ENCODE peak calls at places on chromosomes 6 and 20, in nine cellular contexts. B is cardiac fibroblast, V is mammary epithelial cell, H is WTC11, D is thoracic aorta, O is A673, I is psoas muscle, W is HFFc6, Y is endothelial cell. U is an unnamed sample.

GRCh38 chr6:150395388-150396009 is 26.7 kb downstream of the IYD start:
- DNase-seq in B (peak), V (peak), H (peak), D (no peak), O (peak), I (no peak), W (peak), Y (peak), U (no peak)

GRCh38 chr6:111625511-111626331 is 20.0 kb upstream of the TRAF3IP2 start:
- DNase-seq in B (peak), V (peak), H (no peak), D (no peak), O (no peak), I (peak), W (peak), Y (no peak), U (no peak)

GRCh38 chr6:123276439-123277045 is 280.5 kb downstream of the CLVS2 start:
- DNase-seq in B (no peak), V (no peak), H (no peak), D (no peak), O (peak), I (no peak), W (no peak), Y (no peak), U (no peak)

GRCh38 chr20:2032168-2032567 is 38.3 kb upstream of the PDYN start:
- DNase-seq in B (no peak), V (no peak), H (no peak), D (no peak), O (no peak), I (no peak), W (no peak), Y (no peak), U (no peak)

GRCh38 chr20:53216856-53217576 is 244.9 kb downstream of the TSHZ2 start:
- DNase-seq in B (peak), V (peak), H (peak), D (no peak), O (peak), I (peak), W (no peak), Y (peak), U (peak)

GRCh38 chr6:42762338-42762929 is 16.5 kb upstream of the TBCC start:
- DNase-seq in B (no peak), V (no peak), H (no peak), D (no peak), O (no peak), I (no peak), W (no peak), Y (no peak), U (no peak)

GRCh38 chr6:8574311-8574710 is 139.0 kb upstream of the SLC35B3 start:
- DNase-seq in B (no peak), V (no peak), H (no peak), D (no peak), O (no peak), I (no peak), W (no peak), Y (no peak), U (no peak)

GRCh38 chr6:125377621-125378020 is 75.9 kb upstream of the HDDC2 start:
- DNase-seq in B (peak), V (no peak), H (no peak), D (no peak), O (no peak), I (no peak), W (no peak), Y (no peak), U (no peak)

GRCh38 chr20:8853805-8854338 is 215.0 kb upstream of the PLCB4 start:
- DNase-seq in B (peak), V (peak), H (no peak), D (no peak), O (peak), I (no peak), W (peak), Y (peak), U (no peak)

GRCh38 chr20:60999256-60999655 is 252.8 kb upstream of the CDH4 start:
- DNase-seq in B (no peak), V (no peak), H (no peak), D (no peak), O (no peak), I (no peak), W (no peak), Y (no peak), U (no peak)

GRCh38 chr20:60990647-60991046 is 261.4 kb upstream of the CDH4 start:
- DNase-seq in B (no peak), V (no peak), H (no peak), D (no peak), O (no peak), I (no peak), W (no peak), Y (no peak), U (no peak)

GRCh38 chr20:60993647-60994046 is 258.4 kb upstream of the CDH4 start:
- DNase-seq in B (no peak), V (no peak), H (no peak), D (no peak), O (peak), I (no peak), W (no peak), Y (peak), U (no peak)
- TF ChIP-seq CTCF in B (peak), V (peak), H (no peak), D (no peak), O (peak), I (no peak), W (peak), Y (peak), U (no peak)

GRCh38 chr6:76682842-76683241 is 610.4 kb upstream of the IMPG1 start:
- DNase-seq in B (peak), V (no peak), H (no peak), D (no peak), O (peak), I (no peak), W (peak), Y (no peak), U (no peak)
- TF ChIP-seq CTCF in B (peak), V (peak), H (peak), D (peak), O (peak), I (no peak), W (peak), Y (peak), U (no peak)

DNA sequence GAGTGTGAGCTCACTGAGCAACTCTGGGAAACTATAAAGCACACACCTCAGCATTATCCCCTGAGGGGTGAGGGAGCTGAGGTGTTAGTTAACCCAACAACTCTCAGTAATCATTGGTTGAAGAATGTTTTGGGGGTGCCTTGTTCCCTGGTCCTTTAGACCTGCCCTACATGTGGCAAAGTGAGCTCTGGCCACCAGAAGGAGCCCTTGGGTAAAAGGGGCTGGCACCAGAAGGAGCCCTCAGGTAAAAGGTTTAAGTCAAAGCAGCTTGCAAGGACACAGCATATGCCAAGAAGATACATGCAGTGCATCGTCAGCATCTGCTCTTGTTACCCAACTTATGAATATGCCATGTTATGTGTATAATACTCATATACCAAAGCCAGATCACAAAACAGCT is 1081.7 kb downstream of the KIF16B start:
- DNase-seq in B (no peak), V (peak), H (peak), D (no peak), O (no peak), I (no peak), W (no peak), Y (peak), U (no peak)
- TF ChIP-seq CTCF in B (no peak), V (peak), H (peak), D (no peak), O (no peak), I (no peak), W (peak), Y (no peak), U (no peak)

GRCh38 chr6:11754625-11755289 is 23.8 kb downstream of the ADTRP start:
- DNase-seq in B (no peak), V (peak), H (no peak), D (no peak), O (no peak), I (no peak), W (peak), Y (no peak), U (no peak)
- TF ChIP-seq CTCF in B (no peak), V (no peak), H (no peak), D (no peak), O (no peak), I (no peak), W (no peak), Y (no peak), U (no peak)

GRCh38 chr20:309306-309840 is 12.0 kb downstream of the ZCCHC3 start:
- DNase-seq in B (peak), V (no peak), H (no peak), D (no peak), O (no peak), I (no peak), W (no peak), Y (no peak), U (no peak)
- TF ChIP-seq CTCF in B (no peak), V (no peak), H (no peak), D (no peak), O (peak), I (no peak), W (peak), Y (no peak), U (no peak)

GRCh38 chr6:5215799-5216198 is 45.0 kb downstream of the LYRM4 start:
- DNase-seq in B (no peak), V (no peak), H (no peak), D (no peak), O (no peak), I (no peak), W (no peak), Y (no peak), U (no peak)

GRCh38 chr6:5215181-5215580 is 45.6 kb downstream of the LYRM4 start:
- DNase-seq in B (peak), V (no peak), H (no peak), D (no peak), O (peak), I (no peak), W (peak), Y (no peak), U (no peak)

GRCh38 chr6:5219292-5219691 is 41.5 kb downstream of the LYRM4 start:
- DNase-seq in B (no peak), V (peak), H (no peak), D (no peak), O (no peak), I (no peak), W (peak), Y (no peak), U (no peak)

GRCh38 chr6:5213851-5214507 is 46.8 kb downstream of the LYRM4 start:
- DNase-seq in B (peak), V (no peak), H (no peak), D (no peak), O (no peak), I (no peak), W (peak), Y (no peak), U (no peak)

GRCh38 chr6:5214570-5215052 is 46.1 kb downstream of the LYRM4 start:
- DNase-seq in B (peak), V (peak), H (peak), D (no peak), O (peak), I (no peak), W (no peak), Y (peak), U (no peak)
- TF ChIP-seq CTCF in B (peak), V (peak), H (peak), D (peak), O (peak), I (peak), W (peak), Y (peak), U (no peak)

GRCh38 chr6:113464959-113465358 is 392.2 kb upstream of the MARCKS start:
- DNase-seq in B (peak), V (peak), H (no peak), D (peak), O (peak), I (no peak), W (peak), Y (no peak), U (no peak)

GRCh38 chr6:113457751-113458150 is 399.4 kb upstream of the MARCKS start:
- DNase-seq in B (no peak), V (no peak), H (no peak), D (no peak), O (no peak), I (no peak), W (no peak), Y (no peak), U (no peak)

GRCh38 chr6:113458368-113459010 is 398.7 kb upstream of the MARCKS start:
- DNase-seq in B (peak), V (no peak), H (no peak), D (no peak), O (no peak), I (no peak), W (no peak), Y (no peak), U (no peak)

GRCh38 chr6:113464536-113464935 is 392.6 kb upstream of the MARCKS start:
- DNase-seq in B (no peak), V (no peak), H (no peak), D (no peak), O (no peak), I (no peak), W (no peak), Y (no peak), U (no peak)

GRCh38 chr6:113461153-113461897 is 395.8 kb upstream of the MARCKS start:
- DNase-seq in B (peak), V (no peak), H (no peak), D (no peak), O (peak), I (no peak), W (no peak), Y (no peak), U (no peak)
- TF ChIP-seq CTCF in B (peak), V (peak), H (no peak), D (no peak), O (peak), I (no peak), W (peak), Y (no peak), U (no peak)

DNA sequence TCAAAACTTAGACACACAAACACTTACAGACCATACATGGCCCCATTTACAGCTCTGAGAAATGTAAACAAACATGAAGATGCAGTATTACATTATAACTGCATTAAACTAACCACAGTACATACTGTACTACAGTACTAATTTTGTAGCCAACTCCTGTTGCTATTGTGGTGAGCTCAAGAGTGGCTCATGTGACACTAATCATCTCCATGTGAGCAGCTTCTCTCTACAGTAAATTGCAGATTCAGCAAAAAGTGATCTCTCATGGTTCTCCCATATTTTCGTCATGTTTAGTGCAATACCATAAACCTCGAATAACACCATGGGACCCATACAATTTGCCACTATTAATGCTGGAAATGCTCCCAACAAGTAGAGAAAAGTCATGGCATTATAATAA is 860.4 kb downstream of the EPHA7 start:
- DNase-seq in B (no peak), V (no peak), H (no peak), D (no peak), O (no peak), I (no peak), W (no peak), Y (no peak), U (no peak)
- TF ChIP-seq CTCF in B (no peak), V (no peak), H (no peak), D (no peak), O (no peak), I (no peak), W (no peak), Y (no peak), U (no peak)

GRCh38 chr20:49216991-49217578 is 2.1 kb upstream of the DDX27 start:
- DNase-seq in B (peak), V (peak), H (peak), D (peak), O (peak), I (peak), W (peak), Y (peak), U (peak)
- TF ChIP-seq CTCF in B (peak), V (peak), H (peak), D (peak), O (peak), I (peak), W (peak), Y (peak), U (peak)

GRCh38 chr6:108263371-108263770 is 2.5 kb upstream of the SNX3 start:
- DNase-seq in B (no peak), V (no peak), H (no peak), D (no peak), O (no peak), I (no peak), W (no peak), Y (no peak), U (no peak)

GRCh38 chr6:108260126-108260808 is 573 bp downstream of the SNX3 start:
- DNase-seq in B (peak), V (peak), H (peak), D (no peak), O (peak), I (no peak), W (peak), Y (no peak), U (no peak)

GRCh38 chr6:108260809-108261569 is at the start of gene SNX3:
- DNase-seq in B (peak), V (peak), H (peak), D (peak), O (peak), I (peak), W (peak), Y (peak), U (peak)
- TF ChIP-seq CTCF in B (peak), V (no peak), H (no peak), D (no peak), O (peak), I (peak), W (no peak), Y (no peak), U (no peak)

U was measured in omental fat pad.